ENCODE peak calls at places on chromosomes 3 and 15, in four cellular contexts. One of them, this sample, is unnamed.

GRCh38 chr3:183844606-183845005 is 19.2 kb upstream of the MAP6D1 start:
- DNase-seq in cardiac muscle cell: no peak
- DNase-seq in A549: no peak
- DNase-seq in upper lobe of right lung: no peak
- DNase-seq in this sample: no peak

GRCh38 chr15:93058128-93058527 is 30.9 kb downstream of the RGMA start:
- DNase-seq in cardiac muscle cell: no peak
- DNase-seq in A549: no peak
- DNase-seq in upper lobe of right lung: no peak
- DNase-seq in this sample: no peak

GRCh38 chr3:110397115-110397514 is 674.5 kb upstream of the NECTIN3 start:
- DNase-seq in cardiac muscle cell: no peak
- DNase-seq in A549: no peak
- DNase-seq in upper lobe of right lung: no peak
- DNase-seq in this sample: no peak

GRCh38 chr3:165195628-165196576 is at the start of gene SLITRK3:
- DNase-seq in cardiac muscle cell: peak; percentile 19
- DNase-seq in A549: no peak
- DNase-seq in upper lobe of right lung: peak; percentile 52
- DNase-seq in this sample: no peak

GRCh38 chr3:110199588-110199943 is 862.2 kb upstream of the DPPA4 start:
- DNase-seq in cardiac muscle cell: no peak
- DNase-seq in A549: no peak
- DNase-seq in upper lobe of right lung: no peak
- DNase-seq in this sample: no peak

GRCh38 chr3:145519598-145520078 is 641.3 kb downstream of the PLOD2 start:
- DNase-seq in cardiac muscle cell: no peak
- DNase-seq in A549: no peak
- DNase-seq in upper lobe of right lung: no peak
- DNase-seq in this sample: no peak

GRCh38 chr3:124007186-124007585 is 15.3 kb upstream of the ROPN1 start:
- DNase-seq in cardiac muscle cell: no peak
- DNase-seq in A549: no peak
- DNase-seq in upper lobe of right lung: no peak
- DNase-seq in this sample: no peak

GRCh38 chr3:51974277-51974962 is 444 bp upstream of the ABHD14A start:
- DNase-seq in cardiac muscle cell: no peak
- DNase-seq in A549: no peak
- DNase-seq in upper lobe of right lung: peak; percentile 74
- DNase-seq in this sample: no peak

GRCh38 chr15:40430271-40430805 is 10.4 kb upstream of the BAHD1 start:
- DNase-seq in cardiac muscle cell: no peak
- DNase-seq in A549: no peak
- DNase-seq in upper lobe of right lung: no peak
- DNase-seq in this sample: no peak

GRCh38 chr3:143035466-143036214 is 34.3 kb downstream of the U2SURP start:
- DNase-seq in cardiac muscle cell: no peak
- DNase-seq in A549: no peak
- DNase-seq in upper lobe of right lung: no peak
- DNase-seq in this sample: no peak

GRCh38 chr3:67006460-67006859 is 8.4 kb downstream of the KBTBD8 start:
- DNase-seq in cardiac muscle cell: peak; percentile 44
- DNase-seq in A549: no peak
- DNase-seq in upper lobe of right lung: no peak
- DNase-seq in this sample: no peak

GRCh38 chr3:161700998-161701397 is 204.4 kb downstream of the OTOL1 start:
- DNase-seq in cardiac muscle cell: no peak
- DNase-seq in A549: no peak
- DNase-seq in upper lobe of right lung: no peak
- DNase-seq in this sample: no peak

GRCh38 chr3:197378987-197379718 is 80.7 kb upstream of the DLG1 start:
- DNase-seq in cardiac muscle cell: no peak
- DNase-seq in A549: no peak
- DNase-seq in upper lobe of right lung: no peak
- DNase-seq in this sample: no peak

GRCh38 chr15:64356443-64357040 is 569 bp upstream of the CSNK1G1 start:
- DNase-seq in cardiac muscle cell: no peak
- DNase-seq in A549: peak; percentile 57
- DNase-seq in upper lobe of right lung: no peak
- DNase-seq in this sample: no peak

GRCh38 chr15:31024330-31024729 is 32.9 kb upstream of the MTMR10 start:
- DNase-seq in cardiac muscle cell: peak; percentile 58
- DNase-seq in A549: peak; percentile 68
- DNase-seq in upper lobe of right lung: no peak
- DNase-seq in this sample: no peak

GRCh38 chr3:46959169-46959515 is 17.4 kb downstream of the CCDC12 start:
- DNase-seq in cardiac muscle cell: no peak
- DNase-seq in A549: no peak
- DNase-seq in upper lobe of right lung: no peak
- DNase-seq in this sample: no peak

GRCh38 chr3:138835177-138835757 is 539 bp upstream of the PIK3CB start:
- DNase-seq in cardiac muscle cell: no peak
- DNase-seq in A549: no peak
- DNase-seq in upper lobe of right lung: no peak
- DNase-seq in this sample: no peak

GRCh38 chr3:32411442-32411841 is 19.8 kb downstream of the CMTM7 start:
- DNase-seq in cardiac muscle cell: no peak
- DNase-seq in A549: no peak
- DNase-seq in upper lobe of right lung: no peak
- DNase-seq in this sample: no peak

GRCh38 chr15:89817701-89818280 is 3.1 kb upstream of the ANPEP start:
- DNase-seq in cardiac muscle cell: no peak
- DNase-seq in A549: no peak
- DNase-seq in upper lobe of right lung: no peak
- DNase-seq in this sample: no peak

GRCh38 chr3:39707314-39707909 is 102.0 kb upstream of the MYRIP start:
- DNase-seq in cardiac muscle cell: peak; percentile 59
- DNase-seq in A549: peak; percentile 30
- DNase-seq in upper lobe of right lung: no peak
- DNase-seq in this sample: no peak

GRCh38 chr3:160879859-160880258 is 123.8 kb downstream of the PPM1L start:
- DNase-seq in cardiac muscle cell: no peak
- DNase-seq in A549: no peak
- DNase-seq in upper lobe of right lung: no peak
- DNase-seq in this sample: no peak

GRCh38 chr15:65981837-65982696 is 112.8 kb downstream of the RAB11A start:
- DNase-seq in cardiac muscle cell: peak; percentile 65
- DNase-seq in A549: peak; percentile 70
- DNase-seq in upper lobe of right lung: peak; percentile 72
- DNase-seq in this sample: no peak

GRCh38 chr3:187077085-187077484 is 62.2 kb downstream of the RPL39L start:
- DNase-seq in cardiac muscle cell: no peak
- DNase-seq in A549: no peak
- DNase-seq in upper lobe of right lung: no peak
- DNase-seq in this sample: no peak

GRCh38 chr3:132242095-132242494 is 75.1 kb upstream of the ACP3 start:
- DNase-seq in cardiac muscle cell: no peak
- DNase-seq in A549: no peak
- DNase-seq in upper lobe of right lung: no peak
- DNase-seq in this sample: no peak

DNA sequence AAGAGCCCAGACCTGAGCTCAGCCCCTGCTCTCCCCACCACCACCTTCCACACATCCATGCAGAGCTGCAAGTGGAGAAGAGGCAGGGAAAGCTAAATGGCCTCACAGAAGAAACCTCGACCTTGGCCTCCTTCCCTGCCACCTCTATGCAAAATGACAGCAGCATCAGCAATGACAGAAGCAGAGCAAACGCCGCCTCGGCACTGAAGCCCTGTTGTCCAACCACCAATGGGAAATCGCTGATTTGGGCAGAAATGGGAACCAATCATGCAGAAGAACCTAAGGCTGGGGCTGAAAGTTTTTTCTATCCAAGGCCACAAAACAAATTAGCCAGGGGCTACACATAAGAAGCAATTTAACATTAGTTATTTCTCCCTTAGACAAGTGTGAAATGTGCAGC is 22.0 kb downstream of the ANP32A start:
- DNase-seq in cardiac muscle cell: no peak
- DNase-seq in A549: no peak
- DNase-seq in upper lobe of right lung: no peak
- DNase-seq in this sample: no peak
- H3K4me1 ChIP-seq in cardiac muscle cell: peaks cover 47% of the 10 kb centered on the region
- H3K4me1 ChIP-seq in A549: peaks cover 8% of the 10 kb centered on the region
- H3K4me1 ChIP-seq in upper lobe of right lung: peaks cover 68% of the 10 kb centered on the region
- H3K4me1 ChIP-seq in this sample: peaks cover 96% of the 10 kb centered on the region

DNA sequence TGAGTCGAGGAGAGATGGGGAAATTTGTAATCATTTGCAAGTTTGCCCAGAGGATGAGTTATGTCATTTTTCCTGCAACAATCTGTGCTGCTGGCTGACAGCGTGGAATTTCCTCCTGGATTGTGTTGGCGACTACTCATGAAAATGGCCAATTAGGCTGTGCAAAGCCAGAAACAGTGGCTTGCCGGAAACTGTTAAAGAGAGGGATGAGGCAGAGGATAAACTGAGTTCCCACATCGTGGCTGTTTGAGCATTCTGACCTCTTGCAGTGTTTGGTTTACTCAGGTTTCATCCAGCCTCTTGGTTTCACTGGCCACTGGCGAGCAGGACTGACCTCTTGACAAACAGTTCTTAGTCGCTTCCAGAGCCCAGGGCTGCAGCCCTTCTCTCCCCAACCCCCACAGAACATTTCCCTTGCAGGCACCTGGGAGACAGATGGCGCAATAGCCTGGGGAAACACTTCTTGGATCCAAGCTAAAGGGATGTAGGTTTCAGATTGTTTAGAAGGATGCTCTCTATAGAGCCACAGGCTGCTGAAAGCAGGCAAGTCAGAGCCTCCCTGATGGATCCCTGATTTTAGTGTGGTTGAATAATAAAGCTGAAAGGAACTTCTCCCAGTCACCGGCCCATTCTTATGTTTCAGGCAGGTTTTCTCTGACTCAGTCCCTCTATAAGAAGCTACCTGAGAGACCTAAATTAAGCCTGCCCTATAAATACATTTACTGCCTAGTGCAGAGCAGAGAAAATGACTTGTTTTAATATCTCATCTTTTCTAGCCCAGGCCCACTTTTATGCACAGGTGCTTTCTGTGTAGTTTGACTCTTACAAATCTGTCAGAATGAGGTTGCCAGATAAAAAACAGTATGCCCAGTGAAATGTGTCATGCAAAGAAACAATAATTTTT is 92.8 kb upstream of the UBE2E1 start:
- DNase-seq in cardiac muscle cell: peak; percentile 58
- DNase-seq in A549: no peak
- DNase-seq in upper lobe of right lung: no peak
- DNase-seq in this sample: peak; percentile 27
- TF ChIP-seq CTCF in cardiac muscle cell: no peak
- TF ChIP-seq CTCF in A549: no peak
- TF ChIP-seq CTCF in upper lobe of right lung: no peak
- TF ChIP-seq CTCF in this sample: peak; percentile 36

GRCh38 chr15:84818221-84819131 is 1.3 kb downstream of the ALPK3 start:
- DNase-seq in cardiac muscle cell: peak; percentile 49
- DNase-seq in A549: no peak
- DNase-seq in upper lobe of right lung: peak; percentile 56
- DNase-seq in this sample: no peak
- H3K27ac ChIP-seq in cardiac muscle cell: peak overlapping the region; percentile 100
- H3K27ac ChIP-seq in A549: peak overlapping the region; percentile 46
- H3K27ac ChIP-seq in upper lobe of right lung: peak overlapping the region; percentile 81
- H3K27ac ChIP-seq in this sample: peak overlapping the region; percentile 95

GRCh38 chr15:60372223-60372622 is 25.6 kb downstream of the ANXA2 start:
- DNase-seq in cardiac muscle cell: no peak
- DNase-seq in A549: no peak
- DNase-seq in upper lobe of right lung: no peak
- DNase-seq in this sample: no peak
- H3K4me1 ChIP-seq in cardiac muscle cell: peaks cover 29% of the 10 kb centered on the region
- H3K4me1 ChIP-seq in A549: peaks cover 87% of the 10 kb centered on the region
- H3K4me1 ChIP-seq in upper lobe of right lung: peaks cover 56% of the 10 kb centered on the region
- H3K4me1 ChIP-seq in this sample: peaks cover 92% of the 10 kb centered on the region

DNA sequence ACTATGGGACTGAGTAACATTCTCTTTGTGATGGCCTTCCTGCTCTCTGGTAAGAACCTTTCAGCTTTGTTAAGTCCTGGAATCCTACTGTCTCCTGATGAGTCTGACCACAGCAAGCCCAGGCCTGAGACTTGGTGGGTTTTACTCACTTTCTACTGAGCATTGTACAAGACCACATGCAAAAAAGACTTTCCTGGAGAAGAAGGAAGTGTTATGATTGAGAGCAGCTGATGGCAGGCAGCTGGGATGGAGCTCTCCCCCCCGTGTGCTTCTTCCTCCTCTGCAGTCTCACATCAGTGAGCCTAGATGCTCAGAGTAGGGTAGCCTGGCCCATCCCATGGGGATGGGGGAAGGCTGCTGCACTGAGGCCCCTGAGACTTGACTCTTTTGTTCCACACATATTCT is 36.4 kb downstream of the CD86 start:
- DNase-seq in cardiac muscle cell: no peak
- DNase-seq in A549: no peak
- DNase-seq in upper lobe of right lung: no peak
- DNase-seq in this sample: no peak
- TF ChIP-seq CTCF in cardiac muscle cell: no peak
- TF ChIP-seq CTCF in A549: no peak
- TF ChIP-seq CTCF in upper lobe of right lung: no peak
- TF ChIP-seq CTCF in this sample: no peak

GRCh38 chr3:55491296-55491816 is 4.2 kb upstream of the WNT5A start:
- DNase-seq in cardiac muscle cell: no peak
- DNase-seq in A549: no peak
- DNase-seq in upper lobe of right lung: no peak
- DNase-seq in this sample: no peak
- H3K27ac ChIP-seq in cardiac muscle cell: no peak overlapping the region
- H3K27ac ChIP-seq in A549: no peak overlapping the region
- H3K27ac ChIP-seq in upper lobe of right lung: no peak overlapping the region
- H3K27ac ChIP-seq in this sample: no peak overlapping the region

GRCh38 chr3:177145954-177146353 is 51.3 kb downstream of the TBL1XR1 start:
- DNase-seq in cardiac muscle cell: no peak
- DNase-seq in A549: no peak
- DNase-seq in upper lobe of right lung: no peak
- DNase-seq in this sample: no peak
- H3K4me1 ChIP-seq in cardiac muscle cell: peaks cover 25% of the 10 kb centered on the region
- H3K4me1 ChIP-seq in A549: peaks cover 57% of the 10 kb centered on the region
- H3K4me1 ChIP-seq in upper lobe of right lung: peaks cover 44% of the 10 kb centered on the region
- H3K4me1 ChIP-seq in this sample: peaks cover 92% of the 10 kb centered on the region

DNA sequence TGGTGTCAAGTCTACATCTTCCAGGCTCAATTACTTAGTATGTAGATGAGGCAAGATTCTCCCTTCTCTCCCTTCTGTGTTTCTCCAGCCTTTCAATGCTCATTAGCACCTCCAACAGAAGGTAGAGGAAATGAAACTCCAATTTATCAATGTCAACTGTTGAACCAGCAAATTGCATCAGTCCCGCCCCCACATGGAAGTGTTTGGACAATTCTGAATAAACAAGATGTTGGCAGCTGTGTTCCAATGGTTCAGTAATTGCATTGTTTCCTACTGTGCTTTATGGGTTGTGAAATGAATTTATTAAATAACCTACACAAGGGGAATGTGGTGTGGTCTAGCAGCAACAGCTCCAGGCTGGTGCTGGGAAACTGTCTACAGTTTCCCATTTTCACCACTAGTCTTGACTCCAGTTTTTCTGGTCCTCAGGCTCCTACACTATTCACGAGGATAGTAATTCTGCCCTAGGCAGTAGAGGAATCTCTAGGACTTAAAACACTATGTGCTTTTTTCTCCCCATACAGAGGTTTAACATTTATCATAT is 91.9 kb downstream of the MB21D2 start:
- DNase-seq in cardiac muscle cell: no peak
- DNase-seq in A549: no peak
- DNase-seq in upper lobe of right lung: no peak
- DNase-seq in this sample: no peak
- TF ChIP-seq CTCF in cardiac muscle cell: peak; percentile 14
- TF ChIP-seq CTCF in A549: no peak
- TF ChIP-seq CTCF in upper lobe of right lung: peak; percentile 20
- TF ChIP-seq CTCF in this sample: no peak